ENCODE peak calls at places on chromosomes 3 and 15, in four cellular contexts. O, K, W and X are unnamed samples.

GRCh38 chr3:190053919-190054672 is 66.6 kb downstream of the P3H2 start:
- DNase-seq in W (no peak), O (no peak), K (peak; percentile 91), X (no peak)

GRCh38 chr3:31472479-31473390 is 60.0 kb upstream of the STT3B start:
- DNase-seq in W (no peak), O (no peak), K (peak; percentile 68), X (no peak)

GRCh38 chr3:197854596-197855343 is 63.7 kb downstream of the LRCH3 start:
- DNase-seq in O (no peak), W (no peak), K (peak; percentile 75), X (peak; percentile 54)

GRCh38 chr3:129577356-129577755 is 29.1 kb downstream of the PLXND1 start:
- DNase-seq in W (peak; percentile 72), K (no peak), O (peak; percentile 77), X (no peak)

GRCh38 chr3:194256040-194256945 is 94.8 kb downstream of the CPN2 start:
- DNase-seq in K (no peak), O (no peak), W (no peak), X (no peak)

GRCh38 chr3:182596673-182597410 is 196.5 kb upstream of the ATP11B start:
- DNase-seq in W (no peak), O (no peak), K (no peak), X (no peak)

GRCh38 chr3:139388961-139389551 is 391 bp downstream of the COPB2 start:
- DNase-seq in O (peak; percentile 11), K (peak; percentile 22), W (no peak), X (no peak)

GRCh38 chr3:76096036-76096435 is 310.7 kb upstream of the ZNF717 start:
- DNase-seq in W (no peak), K (no peak), O (no peak), X (no peak)

GRCh38 chr3:195011231-195011834 is 259.6 kb downstream of the XXYLT1 start:
- DNase-seq in K (no peak), O (no peak), W (no peak), X (no peak)

GRCh38 chr15:87227846-87228245 is 1028.7 kb downstream of the NTRK3 start:
- DNase-seq in O (no peak), K (no peak), W (no peak), X (no peak)

GRCh38 chr3:124007186-124007585 is 15.3 kb upstream of the ROPN1 start:
- DNase-seq in K (no peak), O (no peak), W (no peak), X (no peak)